ENCODE peak calls at places on chromosome 21, in four cellular contexts. F is Calu3, L is endodermal cell, D is NCI-H1092. G is an unnamed sample.

GRCh38 chr21:32412162-32412997 is at the start of gene EVA1C:
- DNase-seq in F (peak; percentile 34), D (no peak), L (peak; percentile 86), G (no peak)

GRCh38 chr21:36069713-36070573 is at the start of gene CBR1:
- DNase-seq in L (peak; percentile 91), F (peak; percentile 87), D (peak; percentile 89), G (peak; percentile 93)

GRCh38 chr21:26001356-26001755 is 169.2 kb downstream of the APP start:
- DNase-seq in D (no peak), F (no peak), L (no peak), G (no peak)

GRCh38 chr21:43696214-43696613 is 22.7 kb upstream of the PDXK start:
- DNase-seq in F (no peak), L (no peak), D (no peak), G (no peak)

GRCh38 chr21:30502041-30502440 is at the start of gene KRTAP19-5:
- DNase-seq in D (no peak), F (no peak), L (no peak), G (no peak)

GRCh38 chr21:16608209-16608830 is 878.5 kb downstream of the USP25 start:
- DNase-seq in L (peak; percentile 50), D (no peak), F (no peak), G (no peak)

GRCh38 chr21:45735259-45736000 is 91.9 kb downstream of the PCBP3 start:
- DNase-seq in F (no peak), L (no peak), D (no peak), G (no peak)

GRCh38 chr21:38958940-38959685 is 153.4 kb downstream of the ETS2 start:
- DNase-seq in F (peak; percentile 13), L (no peak), D (no peak), G (no peak)

GRCh38 chr21:34129039-34129891 is 55.9 kb downstream of the MRPS6 start:
- DNase-seq in L (peak; percentile 67), D (peak; percentile 87), F (no peak), G (peak; percentile 69)

GRCh38 chr21:45454924-45455315 is 50.0 kb downstream of the COL18A1 start:
- DNase-seq in D (no peak), F (no peak), L (no peak), G (no peak)

GRCh38 chr21:31901342-31901741 is 28.5 kb downstream of the HUNK start:
- DNase-seq in L (no peak), F (no peak), D (no peak), G (no peak)

GRCh38 chr21:29194847-29195246 is 64.4 kb downstream of the MAP3K7CL start:
- DNase-seq in F (no peak), L (no peak), D (no peak), G (no peak)

GRCh38 chr21:36544545-36544944 is 64.6 kb upstream of the CLDN14 start:
- DNase-seq in D (no peak), L (no peak), F (no peak), G (no peak)

GRCh38 chr21:16072176-16072575 is 342.4 kb downstream of the USP25 start:
- DNase-seq in F (no peak), L (no peak), D (no peak), G (no peak)

GRCh38 chr21:43302769-43303168 is 124.2 kb downstream of the SIK1 start:
- DNase-seq in F (no peak), L (no peak), D (no peak), G (no peak)

GRCh38 chr21:45670731-45671130 is 27.2 kb downstream of the PCBP3 start:
- DNase-seq in D (no peak), F (no peak), L (no peak), G (no peak)

GRCh38 chr21:41397416-41397815 is 28.6 kb upstream of the MX1 start:
- DNase-seq in D (no peak), F (no peak), L (peak; percentile 17), G (no peak)